ENCODE peak calls at places on chromosomes 16 and 17, in nine cellular contexts. P is AG09309; J is dorsolateral prefrontal cortex; L is right cardiac atrium; K is GM12865; U is IMR-90; Q is effector memory CD4-positive, alpha-beta T cell; S is uterus; C is mucosa of descending colon. A is an unnamed sample.

GRCh38 chr17:47257651-47258339 is 4.2 kb downstream of the ITGB3 start:
- DNase-seq in P (no peak), J (no peak), L (no peak), K (no peak), U (peak), Q (no peak), S (peak), C (no peak), A (peak)

GRCh38 chr16:54050281-54051210 is 236.0 kb downstream of the IRX3 start:
- DNase-seq in P (peak), J (no peak), L (no peak), K (no peak), U (no peak), Q (no peak), S (no peak), C (no peak), A (no peak)

GRCh38 chr17:79658811-79659207 is 48.0 kb upstream of the RBFOX3 start:
- DNase-seq in P (no peak), J (no peak), L (no peak), K (peak), U (peak), Q (no peak), S (peak), C (no peak), A (peak)

GRCh38 chr16:63289834-63290460 is 1253.7 kb upstream of the CDH8 start:
- DNase-seq in P (no peak), J (peak), L (peak), K (peak), U (no peak), Q (no peak), S (no peak), C (no peak), A (peak)

GRCh38 chr17:57788710-57789109 is 43.6 kb upstream of the CCDC182 start:
- DNase-seq in P (no peak), J (no peak), L (no peak), K (no peak), U (no peak), Q (no peak), S (no peak), C (no peak), A (no peak)

GRCh38 chr17:54888254-54888653 is 12.4 kb upstream of the TOM1L1 start:
- DNase-seq in P (no peak), J (no peak), L (no peak), K (no peak), U (no peak), Q (no peak), S (no peak), C (no peak), A (no peak)

GRCh38 chr17:28097901-28098300 is 55.4 kb downstream of the NLK start:
- DNase-seq in P (no peak), J (no peak), L (no peak), K (peak), U (no peak), Q (no peak), S (no peak), C (no peak), A (no peak)

GRCh38 chr17:40121191-40121885 is 433 bp upstream of the MSL1 start:
- DNase-seq in P (no peak), J (peak), L (peak), K (peak), U (peak), Q (no peak), S (peak), C (peak), A (no peak)

GRCh38 chr17:19753661-19754463 is 5.8 kb upstream of the ALDH3A1 start:
- DNase-seq in P (no peak), J (peak), L (peak), K (no peak), U (no peak), Q (no peak), S (no peak), C (peak), A (peak)

GRCh38 chr17:3845361-3845753 is 689 bp downstream of the NCBP3 start:
- DNase-seq in P (no peak), J (no peak), L (no peak), K (peak), U (no peak), Q (no peak), S (no peak), C (no peak), A (peak)

GRCh38 chr16:23874613-23875294 is 39.0 kb downstream of the PRKCB start:
- DNase-seq in P (no peak), J (no peak), L (no peak), K (no peak), U (no peak), Q (no peak), S (no peak), C (no peak), A (peak)

GRCh38 chr17:28507567-28508195 is 1.5 kb downstream of the FOXN1 start:
- DNase-seq in P (no peak), J (no peak), L (no peak), K (no peak), U (no peak), Q (no peak), S (no peak), C (no peak), A (peak)

GRCh38 chr16:82192665-82193064 is 22.6 kb upstream of the MPHOSPH6 start:
- DNase-seq in P (peak), J (no peak), L (no peak), K (peak), U (peak), Q (no peak), S (no peak), C (no peak), A (peak)

GRCh38 chr16:2115591-2115973 is 20.1 kb downstream of the PKD1 start:
- DNase-seq in P (no peak), J (no peak), L (no peak), K (no peak), U (no peak), Q (no peak), S (no peak), C (no peak), A (no peak)

GRCh38 chr17:67608691-67609090 is 109.0 kb upstream of the NOL11 start:
- DNase-seq in P (peak), J (no peak), L (no peak), K (peak), U (peak), Q (no peak), S (no peak), C (no peak), A (peak)

GRCh38 chr16:77663711-77664110 is 58.6 kb upstream of the NUDT7 start:
- DNase-seq in P (no peak), J (no peak), L (no peak), K (no peak), U (no peak), Q (no peak), S (no peak), C (no peak), A (no peak)

GRCh38 chr16:75922250-75922649 is 196.0 kb upstream of the CPHXL start:
- DNase-seq in P (no peak), J (no peak), L (no peak), K (no peak), U (no peak), Q (no peak), S (no peak), C (no peak), A (no peak)

GRCh38 chr17:17575360-17576251 is 15.9 kb downstream of the PEMT start:
- DNase-seq in P (no peak), J (no peak), L (peak), K (no peak), U (no peak), Q (no peak), S (peak), C (no peak), A (peak)

GRCh38 chr17:67040652-67041051 is 3.7 kb upstream of the CACNG1 start:
- DNase-seq in P (no peak), J (no peak), L (no peak), K (no peak), U (no peak), Q (no peak), S (no peak), C (no peak), A (no peak)

GRCh38 chr17:72561266-72561665 is 440.4 kb downstream of the SOX9 start:
- DNase-seq in P (no peak), J (no peak), L (no peak), K (no peak), U (no peak), Q (no peak), S (no peak), C (no peak), A (no peak)

GRCh38 chr17:75630071-75630917 is 2.9 kb upstream of the SMIM5 start:
- DNase-seq in P (no peak), J (no peak), L (no peak), K (no peak), U (no peak), Q (no peak), S (no peak), C (peak), A (no peak)

GRCh38 chr16:55933038-55933437 is 57.9 kb upstream of the CES5A start:
- DNase-seq in P (no peak), J (no peak), L (no peak), K (no peak), U (no peak), Q (no peak), S (no peak), C (no peak), A (no peak)

GRCh38 chr16:55930036-55930435 is 54.9 kb upstream of the CES5A start:
- DNase-seq in P (no peak), J (no peak), L (no peak), K (no peak), U (no peak), Q (no peak), S (no peak), C (no peak), A (no peak)

GRCh38 chr16:55929184-55929583 is 54.0 kb upstream of the CES5A start:
- DNase-seq in P (no peak), J (no peak), L (peak), K (no peak), U (no peak), Q (no peak), S (no peak), C (no peak), A (no peak)
- H3K4me3 ChIP-seq in P (no peak), J (no peak), L (no peak), K (no peak), U (no peak), Q (no peak), S (no peak), C (no peak), A (no peak)

DNA sequence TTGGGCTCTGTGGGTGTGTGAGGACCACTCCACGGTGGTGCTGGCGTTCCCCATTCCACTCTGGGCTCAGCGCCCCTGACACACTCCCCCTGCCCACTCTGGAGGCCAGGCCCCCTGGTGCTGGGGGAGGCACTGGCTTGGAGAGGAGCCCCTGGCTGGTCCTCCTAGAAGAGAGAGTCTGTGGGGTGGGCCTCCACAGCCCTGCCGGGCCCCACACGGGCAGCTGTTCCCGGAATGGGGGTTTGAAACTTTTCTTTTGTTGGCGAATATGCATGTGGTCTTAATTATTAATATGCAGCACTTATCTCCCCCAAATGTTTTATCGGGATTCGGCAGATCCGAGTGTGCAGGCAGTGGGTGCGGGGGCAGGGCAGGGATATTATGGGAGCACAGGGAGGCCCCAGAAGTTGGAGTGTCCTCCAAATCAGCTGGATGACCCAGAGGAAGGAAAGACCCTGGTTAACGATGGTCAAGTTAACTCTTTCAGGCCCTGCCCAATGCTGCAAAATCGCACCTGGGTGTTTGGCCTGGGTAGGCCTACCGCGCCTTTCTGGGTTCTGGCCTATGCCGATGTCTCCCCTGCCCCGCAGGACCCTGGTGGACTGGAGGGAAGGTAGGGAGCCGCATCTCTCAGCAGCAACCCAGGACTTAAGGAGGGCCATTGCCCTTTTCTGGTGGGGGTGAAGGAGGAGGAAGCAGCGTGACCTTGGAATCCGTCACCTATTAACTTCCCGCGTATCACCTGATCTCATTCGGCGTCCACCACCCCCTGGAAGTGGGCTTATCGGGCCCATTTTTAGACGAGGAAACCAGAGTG is 36.0 kb downstream of the TMEM235 start:
- DNase-seq in P (no peak), J (no peak), L (peak), K (no peak), U (no peak), Q (no peak), S (no peak), C (no peak), A (no peak)
- H3K4me3 ChIP-seq in P (no peak), J (no peak), L (no peak), K (no peak), U (no peak), Q (no peak), S (no peak), C (no peak), A (no peak)

GRCh38 chr16:66408181-66409048 is 18.7 kb upstream of the BEAN1 start:
- DNase-seq in P (no peak), J (no peak), L (peak), K (no peak), U (peak), Q (no peak), S (no peak), C (no peak), A (peak)
- H3K4me3 ChIP-seq in P (no peak), J (peak), L (no peak), K (no peak), U (peak), Q (peak), S (no peak), C (no peak), A (peak)

GRCh38 chr16:46822270-46822669 is 8.7 kb downstream of the C16orf87 start:
- DNase-seq in P (peak), J (no peak), L (no peak), K (peak), U (peak), Q (no peak), S (no peak), C (no peak), A (no peak)
- H3K4me3 ChIP-seq in P (no peak), J (no peak), L (no peak), K (peak), U (no peak), Q (no peak), S (no peak), C (no peak), A (no peak)